ENCODE peak calls at places on chromosomes 11 and 22, in four cellular contexts. One of them, this sample, is unnamed.

GRCh38 chr11:12287374-12288211 is 89.8 kb upstream of the PARVA start:
- DNase-seq in OCI-LY7: no peak
- DNase-seq in T-helper 17 cell: no peak
- DNase-seq in posterior vena cava: peak
- DNase-seq in this sample: peak

GRCh38 chr11:111454561-111455192 is 57.5 kb downstream of the BTG4 start:
- DNase-seq in OCI-LY7: peak
- DNase-seq in T-helper 17 cell: no peak
- DNase-seq in posterior vena cava: no peak
- DNase-seq in this sample: peak

GRCh38 chr11:107276057-107276456 is 181.6 kb downstream of the CWF19L2 start:
- DNase-seq in T-helper 17 cell: no peak
- DNase-seq in posterior vena cava: no peak
- DNase-seq in OCI-LY7: no peak
- DNase-seq in this sample: no peak

GRCh38 chr11:58525037-58525614 is 17.2 kb upstream of the OR5B21 start:
- DNase-seq in T-helper 17 cell: no peak
- DNase-seq in OCI-LY7: peak
- DNase-seq in posterior vena cava: no peak
- DNase-seq in this sample: peak

GRCh38 chr11:96073536-96073935 is 149.6 kb upstream of the MTMR2 start:
- DNase-seq in T-helper 17 cell: no peak
- DNase-seq in OCI-LY7: no peak
- DNase-seq in posterior vena cava: no peak
- DNase-seq in this sample: no peak

GRCh38 chr11:121810291-121810690 is 305.7 kb downstream of the BLID start:
- DNase-seq in OCI-LY7: no peak
- DNase-seq in T-helper 17 cell: no peak
- DNase-seq in posterior vena cava: no peak
- DNase-seq in this sample: no peak

GRCh38 chr11:94245121-94245520 is 59.3 kb upstream of the IZUMO1R start:
- DNase-seq in T-helper 17 cell: no peak
- DNase-seq in OCI-LY7: no peak
- DNase-seq in posterior vena cava: no peak
- DNase-seq in this sample: no peak

GRCh38 chr11:43541993-43542392 is 138.5 kb upstream of the HSD17B12 start:
- DNase-seq in T-helper 17 cell: no peak
- DNase-seq in posterior vena cava: no peak
- DNase-seq in OCI-LY7: no peak
- DNase-seq in this sample: no peak

GRCh38 chr22:34116126-34116525 is 195.8 kb upstream of the LARGE1 start:
- DNase-seq in T-helper 17 cell: no peak
- DNase-seq in OCI-LY7: no peak
- DNase-seq in posterior vena cava: no peak
- DNase-seq in this sample: no peak

GRCh38 chr22:45629469-45630089 is 42.1 kb upstream of the ATXN10 start:
- DNase-seq in T-helper 17 cell: no peak
- DNase-seq in OCI-LY7: no peak
- DNase-seq in posterior vena cava: peak
- DNase-seq in this sample: no peak

GRCh38 chr11:843818-844692 is 1.4 kb downstream of the TSPAN4 start:
- DNase-seq in posterior vena cava: peak
- DNase-seq in OCI-LY7: no peak
- DNase-seq in T-helper 17 cell: no peak
- DNase-seq in this sample: no peak

GRCh38 chr22:36816635-36817428 is at the start of gene PVALB:
- DNase-seq in OCI-LY7: no peak
- DNase-seq in posterior vena cava: no peak
- DNase-seq in T-helper 17 cell: no peak
- DNase-seq in this sample: no peak

GRCh38 chr11:13166036-13166435 is 111.6 kb upstream of the BMAL1 start:
- DNase-seq in OCI-LY7: no peak
- DNase-seq in posterior vena cava: no peak
- DNase-seq in T-helper 17 cell: no peak
- DNase-seq in this sample: no peak

GRCh38 chr22:49010901-49011300 is 816.8 kb downstream of the BRD1 start:
- DNase-seq in posterior vena cava: peak
- DNase-seq in T-helper 17 cell: no peak
- DNase-seq in OCI-LY7: no peak
- DNase-seq in this sample: no peak

GRCh38 chr11:114315749-114316368 is 19.7 kb downstream of the NNMT start:
- DNase-seq in OCI-LY7: no peak
- DNase-seq in T-helper 17 cell: no peak
- DNase-seq in posterior vena cava: no peak
- DNase-seq in this sample: no peak

GRCh38 chr11:289145-289705 is 299 bp downstream of the PGGHG start:
- DNase-seq in OCI-LY7: no peak
- DNase-seq in posterior vena cava: no peak
- DNase-seq in T-helper 17 cell: no peak
- DNase-seq in this sample: no peak

GRCh38 chr11:121298770-121299169 is 6.2 kb downstream of the SC5D start:
- DNase-seq in posterior vena cava: no peak
- DNase-seq in T-helper 17 cell: no peak
- DNase-seq in OCI-LY7: no peak
- DNase-seq in this sample: no peak

GRCh38 chr22:24089951-24090350 is 78.8 kb downstream of the CABIN1 start:
- DNase-seq in T-helper 17 cell: no peak
- DNase-seq in OCI-LY7: no peak
- DNase-seq in posterior vena cava: peak
- DNase-seq in this sample: no peak

GRCh38 chr22:27670701-27671412 is 130.7 kb downstream of the MN1 start:
- DNase-seq in OCI-LY7: no peak
- DNase-seq in posterior vena cava: no peak
- DNase-seq in T-helper 17 cell: no peak
- DNase-seq in this sample: no peak

GRCh38 chr11:15969281-15969680 is 387.1 kb downstream of the SOX6 start:
- DNase-seq in OCI-LY7: no peak
- DNase-seq in posterior vena cava: no peak
- DNase-seq in T-helper 17 cell: no peak
- DNase-seq in this sample: peak

GRCh38 chr11:14364322-14364721 is 5.3 kb upstream of the RRAS2 start:
- DNase-seq in posterior vena cava: no peak
- DNase-seq in OCI-LY7: no peak
- DNase-seq in T-helper 17 cell: no peak
- DNase-seq in this sample: no peak

GRCh38 chr11:27081056-27081455 is 40.4 kb downstream of the BBOX1 start:
- DNase-seq in T-helper 17 cell: no peak
- DNase-seq in posterior vena cava: no peak
- DNase-seq in OCI-LY7: no peak
- DNase-seq in this sample: no peak

GRCh38 chr11:28152743-28153142 is 44.6 kb downstream of the METTL15 start:
- DNase-seq in T-helper 17 cell: no peak
- DNase-seq in posterior vena cava: no peak
- DNase-seq in OCI-LY7: no peak
- DNase-seq in this sample: no peak

GRCh38 chr11:66321606-66322005 is 4.8 kb upstream of the CD248 start:
- DNase-seq in T-helper 17 cell: no peak
- DNase-seq in OCI-LY7: no peak
- DNase-seq in posterior vena cava: no peak
- DNase-seq in this sample: no peak

GRCh38 chr11:100790073-100790472 is 103.0 kb downstream of the ARHGAP42 start:
- DNase-seq in T-helper 17 cell: no peak
- DNase-seq in OCI-LY7: no peak
- DNase-seq in posterior vena cava: no peak
- DNase-seq in this sample: no peak